ENCODE peak calls at places on chromosome 17, in four cellular contexts. C is CD4-positive, alpha-beta T cell; B is tibial nerve; D is uterus. F is an unnamed sample.
A peak's percentile ranks its signal among the peaks of the same experiment; 100 is the strongest.

GRCh38 chr17:59641799-59642484 is 22.2 kb downstream of the CLTC start:
- DNase-seq in D (no peak), B (no peak), C (no peak), F (no peak)

GRCh38 chr17:5832886-5833285 is 237.3 kb upstream of the WSCD1 start:
- DNase-seq in C (no peak), B (no peak), D (no peak), F (no peak)

GRCh38 chr17:7843536-7844291 is 9.7 kb downstream of the KDM6B start:
- DNase-seq in B (peak; percentile 72), C (peak; percentile 79), D (peak; percentile 77), F (peak; percentile 87)

GRCh38 chr17:13027246-13027645 is 9.4 kb upstream of the ELAC2 start:
- DNase-seq in C (no peak), D (no peak), B (no peak), F (no peak)

GRCh38 chr17:49384962-49385361 is 22.9 kb upstream of the ZNF652 start:
- DNase-seq in B (no peak), D (no peak), C (no peak), F (no peak)

GRCh38 chr17:7356779-7357178 is 1.8 kb downstream of the TMEM95 start:
- DNase-seq in B (no peak), D (peak; percentile 60), C (no peak), F (no peak)

GRCh38 chr17:546456-546855 is 168.2 kb downstream of the VPS53 start:
- DNase-seq in C (no peak), B (no peak), D (no peak), F (no peak)

GRCh38 chr17:7436556-7437368 is 1.5 kb downstream of the TMEM102 start:
- DNase-seq in C (peak; percentile 61), B (no peak), D (peak; percentile 75), F (peak; percentile 41)

GRCh38 chr17:74744714-74745547 is 3.5 kb upstream of the NHERF1 start:
- DNase-seq in B (peak; percentile 98), C (peak; percentile 79), D (peak; percentile 77), F (peak; percentile 85)

GRCh38 chr17:42027540-42027889 is 7.6 kb downstream of the NKIRAS2 start:
- DNase-seq in C (no peak), D (no peak), B (no peak), F (no peak)

GRCh38 chr17:79931517-79932309 is 92.5 kb upstream of the CBX4 start:
- DNase-seq in C (no peak), B (no peak), D (no peak), F (no peak)

GRCh38 chr17:82023447-82024241 is 539 bp downstream of the LRRC45 start:
- DNase-seq in D (no peak), C (no peak), B (no peak), F (no peak)

GRCh38 chr17:7580631-7581554 is 1.5 kb downstream of the CD68 start:
- DNase-seq in B (no peak), D (no peak), C (no peak), F (no peak)

GRCh38 chr17:1455291-1455747 is 713 bp downstream of the CRK start:
- DNase-seq in D (peak; percentile 57), C (no peak), B (peak; percentile 43), F (no peak)

GRCh38 chr17:50074227-50074626 is 18.3 kb downstream of the ITGA3 start:
- DNase-seq in D (no peak), B (no peak), C (no peak), F (no peak)

GRCh38 chr17:1557355-1558095 is 5.1 kb downstream of the PITPNA start:
- DNase-seq in B (no peak), D (peak; percentile 58), C (no peak), F (no peak)

GRCh38 chr17:72193395-72194106 is 72.7 kb downstream of the SOX9 start:
- DNase-seq in C (no peak), B (no peak), D (no peak), F (no peak)

GRCh38 chr17:73182616-73183310 is 10.1 kb upstream of the COG1 start:
- DNase-seq in D (no peak), C (no peak), B (no peak), F (no peak)

GRCh38 chr17:34413443-34414076 is 50.5 kb upstream of the CCL1 start:
- DNase-seq in B (no peak), C (no peak), D (no peak), F (no peak)

GRCh38 chr17:61294286-61294685 is 105.4 kb upstream of the TBX2 start:
- DNase-seq in C (no peak), D (no peak), B (no peak), F (no peak)

GRCh38 chr17:74410001-74410443 is 21.9 kb upstream of the GPRC5C start:
- DNase-seq in B (no peak), D (no peak), C (no peak), F (no peak)

GRCh38 chr17:31722251-31723056 is 136.6 kb downstream of the COPRS start:
- DNase-seq in C (no peak), B (no peak), D (no peak), F (no peak)

GRCh38 chr17:41367426-41368075 is 2.1 kb downstream of the KRT33B start:
- DNase-seq in D (peak; percentile 23), C (no peak), B (no peak), F (no peak)

GRCh38 chr17:38459556-38459955 is 31.3 kb downstream of the ARHGAP23 start:
- DNase-seq in D (no peak), C (no peak), B (no peak), F (peak; percentile 61)

DNA sequence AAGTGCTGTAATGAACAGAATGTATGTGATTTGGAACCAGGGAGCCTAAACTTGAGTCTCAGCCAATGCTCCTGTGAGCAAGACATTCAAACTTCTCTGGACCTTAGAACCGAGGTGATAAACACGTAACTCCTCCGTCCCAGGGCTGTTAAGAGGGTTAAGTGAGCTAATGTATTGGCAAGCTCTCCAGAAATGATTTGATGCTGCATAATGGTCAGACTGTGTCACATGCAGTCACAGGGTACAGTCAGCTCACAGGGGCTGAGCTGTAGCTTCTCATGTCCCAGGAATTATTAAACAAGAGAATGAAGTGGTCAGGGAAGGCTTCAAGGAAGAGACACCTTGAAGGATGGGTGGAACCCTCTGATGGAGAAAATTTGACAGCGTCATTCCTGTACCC is 10.1 kb upstream of the SLC4A1 start:
- DNase-seq in D (no peak), C (no peak), B (no peak), F (no peak)
- H3K27ac ChIP-seq in D (no peak overlapping the region), C (no peak overlapping the region), B (no peak overlapping the region), F (no peak overlapping the region)

GRCh38 chr17:17485420-17485819 is 8.6 kb downstream of the MED9 start:
- DNase-seq in D (no peak), C (no peak), B (no peak), F (no peak)
- H3K27ac ChIP-seq in D (no peak overlapping the region), C (no peak overlapping the region), B (no peak overlapping the region), F (no peak overlapping the region)

GRCh38 chr17:58493506-58493905 is 5.3 kb upstream of the HSF5 start:
- DNase-seq in D (no peak), C (no peak), B (no peak), F (no peak)
- H3K27ac ChIP-seq in D (no peak overlapping the region), C (no peak overlapping the region), B (no peak overlapping the region), F (no peak overlapping the region)

DNA sequence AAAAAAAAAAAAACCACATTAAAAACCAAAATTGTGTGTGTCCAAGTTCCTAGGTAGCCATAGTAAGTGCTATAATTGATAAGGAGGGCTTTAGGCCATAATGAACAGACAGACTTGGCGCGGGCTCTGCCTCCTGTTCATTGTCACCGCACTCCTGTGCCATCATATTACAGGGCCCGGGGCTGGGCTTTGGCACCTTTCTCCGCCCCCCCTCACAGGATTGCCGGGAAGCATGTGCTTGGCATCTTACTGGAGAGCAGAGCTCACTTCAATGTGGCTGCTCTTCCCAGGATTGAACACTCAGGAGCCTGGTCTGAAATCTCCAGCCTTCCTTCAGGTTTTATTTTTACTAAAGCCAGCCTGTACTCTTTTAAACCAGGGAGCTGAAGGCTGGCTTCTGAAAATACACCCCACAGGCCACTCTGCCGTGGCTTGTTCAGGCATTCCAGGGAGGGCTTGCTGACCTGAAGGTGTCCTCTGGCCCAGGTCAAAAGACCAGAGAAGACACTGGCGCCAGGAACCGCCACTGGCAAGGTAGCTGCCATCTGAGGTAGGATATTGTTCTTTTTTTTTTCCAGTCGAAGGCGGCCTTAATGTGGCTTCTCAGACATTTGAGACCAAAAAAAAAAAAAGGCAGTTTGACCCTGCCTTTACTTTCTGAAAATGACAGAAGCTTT is 39.3 kb downstream of the DHRS7B start:
- DNase-seq in B (no peak), C (no peak), D (peak; percentile 41), F (peak; percentile 5)
- H3K27ac ChIP-seq in B (peak overlapping the region; percentile 84), C (no peak overlapping the region), D (peak overlapping the region; percentile 87), F (no peak overlapping the region)

DNA sequence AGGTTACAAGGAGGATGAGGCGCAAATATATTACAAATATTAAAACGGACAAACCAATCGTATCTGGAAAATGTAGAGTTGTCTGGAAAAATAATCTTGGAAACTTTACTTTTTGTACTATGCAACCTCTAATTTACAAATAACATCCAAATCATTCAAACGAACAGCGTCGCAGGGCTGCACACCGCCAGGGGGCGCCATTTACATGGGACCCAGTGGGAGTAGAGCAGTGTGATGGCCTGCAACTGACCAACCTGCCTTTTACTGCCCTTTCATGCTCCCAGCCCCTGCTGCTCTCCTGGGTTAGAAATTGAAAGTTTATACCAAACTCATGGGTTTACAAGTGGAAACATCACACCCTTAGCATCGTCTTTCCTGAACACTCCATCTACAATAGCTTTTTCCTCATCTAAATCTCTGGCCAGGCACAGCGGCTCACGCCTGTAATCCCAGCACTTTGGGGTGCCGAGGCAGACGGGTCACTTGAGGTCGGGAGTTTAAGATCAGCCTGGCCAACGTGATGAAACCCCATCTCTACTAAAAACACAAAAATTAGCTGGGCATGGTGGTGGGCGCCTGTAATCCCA is 10.0 kb downstream of the PITPNC1 start:
- DNase-seq in D (no peak), C (peak; percentile 45), B (no peak), F (peak; percentile 1)
- H3K27ac ChIP-seq in D (no peak overlapping the region), C (no peak overlapping the region), B (no peak overlapping the region), F (no peak overlapping the region)